ENCODE peak calls at places on chromosomes 11 and 22, in four cellular contexts. R is effector CD4-positive, alpha-beta T cell; V is PC-9; E is RCC 7860. W is an unnamed sample.

GRCh38 chr11:126476977-126477376 is 121.5 kb downstream of the ST3GAL4 start:
- DNase-seq in R (no peak), V (no peak), E (no peak), W (no peak)

GRCh38 chr11:66950113-66950535 is 8.1 kb downstream of the PC start:
- DNase-seq in R (no peak), V (peak; percentile 99), E (peak; percentile 87), W (peak; percentile 62)

GRCh38 chr11:111736621-111737055 is 29.6 kb downstream of the PPP2R1B start:
- DNase-seq in R (no peak), V (no peak), E (no peak), W (no peak)

GRCh38 chr11:131767421-131767820 is 397.0 kb downstream of the NTM start:
- DNase-seq in R (no peak), V (no peak), E (no peak), W (no peak)

GRCh38 chr11:15710593-15711260 is 596.0 kb downstream of the INSC start:
- DNase-seq in R (no peak), V (no peak), E (no peak), W (no peak)

GRCh38 chr11:128323381-128323780 is 264.0 kb downstream of the ETS1 start:
- DNase-seq in R (no peak), V (no peak), E (no peak), W (no peak)

GRCh38 chr11:131246589-131247164 is 123.7 kb upstream of the NTM start:
- DNase-seq in R (no peak), V (no peak), E (no peak), W (no peak)

GRCh38 chr11:18706330-18707243 is 8.0 kb downstream of the TMEM86A start:
- DNase-seq in R (peak; percentile 34), V (no peak), E (no peak), W (no peak)

GRCh38 chr11:76337918-76338317 is 43.0 kb downstream of the THAP12 start:
- DNase-seq in R (no peak), V (no peak), E (no peak), W (no peak)

GRCh38 chr11:45580399-45580798 is 85.0 kb downstream of the CHST1 start:
- DNase-seq in R (no peak), V (no peak), E (no peak), W (no peak)

GRCh38 chr11:115580927-115581680 is 76.9 kb upstream of the CADM1 start:
- DNase-seq in R (no peak), V (no peak), E (no peak), W (no peak)

GRCh38 chr11:95524328-95525036 is 265.1 kb downstream of the FAM76B start:
- DNase-seq in R (no peak), V (no peak), E (no peak), W (no peak)

GRCh38 chr11:23605001-23605400 is 744.7 kb upstream of the CCDC179 start:
- DNase-seq in R (no peak), V (no peak), E (no peak), W (no peak)

GRCh38 chr22:35480143-35480542 is 60.5 kb upstream of the RASD2 start:
- DNase-seq in R (no peak), V (no peak), E (peak; percentile 92), W (no peak)

GRCh38 chr11:2578934-2579280 is 120.9 kb downstream of the KCNQ1OT1 start:
- DNase-seq in R (no peak), V (no peak), E (no peak), W (no peak)

GRCh38 chr22:46098525-46099475 is 51.5 kb upstream of the PPARA start:
- DNase-seq in R (no peak), V (no peak), E (no peak), W (no peak)

GRCh38 chr11:130671801-130672700 is 223.6 kb downstream of the ADAMTS15 start:
- DNase-seq in R (no peak), V (no peak), E (peak; percentile 78), W (no peak)

GRCh38 chr11:87445002-87445401 is 407.3 kb downstream of the TMEM135 start:
- DNase-seq in R (no peak), V (no peak), E (no peak), W (no peak)

GRCh38 chr22:36467042-36467810 is 14.2 kb downstream of the TXN2 start:
- DNase-seq in R (no peak), V (no peak), E (peak; percentile 94), W (no peak)

GRCh38 chr22:34113381-34113780 is 193.1 kb upstream of the LARGE1 start:
- DNase-seq in R (no peak), V (no peak), E (no peak), W (no peak)

GRCh38 chr22:49100764-49101163 is 726.9 kb downstream of the BRD1 start:
- DNase-seq in R (no peak), V (no peak), E (no peak), W (no peak)

GRCh38 chr22:46557736-46558480 is 20.5 kb upstream of the CELSR1 start:
- DNase-seq in R (no peak), V (no peak), E (no peak), W (no peak)

GRCh38 chr11:2275334-2276279 is 5.2 kb upstream of the ASCL2 start:
- DNase-seq in R (no peak), V (no peak), E (no peak), W (no peak)

GRCh38 chr22:43829448-43829821 is 17.3 kb upstream of the EFCAB6 start:
- DNase-seq in R (no peak), V (no peak), E (no peak), W (no peak)

GRCh38 chr11:61679893-61680621 is at the start of gene DAGLA:
- DNase-seq in R (peak; percentile 70), V (peak; percentile 48), E (peak; percentile 38), W (no peak)

GRCh38 chr22:43066844-43067385 is 22.3 kb downstream of the TTLL1 start:
- DNase-seq in R (no peak), V (peak; percentile 63), E (peak; percentile 53), W (no peak)

GRCh38 chr11:64650923-64651523 is 60.0 kb downstream of the SLC22A12 start:
- DNase-seq in R (no peak), V (no peak), E (no peak), W (no peak)

GRCh38 chr11:12157241-12157661 is 46.9 kb downstream of the MICAL2 start:
- DNase-seq in R (no peak), V (no peak), E (no peak), W (no peak)

GRCh38 chr11:28343304-28344233 is 235.4 kb downstream of the METTL15 start:
- DNase-seq in R (no peak), V (peak; percentile 61), E (peak; percentile 40), W (peak; percentile 31)

GRCh38 chr11:61842421-61842820 is 14.3 kb downstream of the FADS2 start:
- DNase-seq in R (no peak), V (no peak), E (no peak), W (no peak)

GRCh38 chr11:94305146-94305545 is 766 bp downstream of the IZUMO1R start:
- DNase-seq in R (no peak), V (no peak), E (no peak), W (no peak)